ENCODE peak calls at places on chromosomes 1 and 21, in four cellular contexts. One of them, this sample, is unnamed.

GRCh38 chr21:16424331-16424749 is 694.6 kb downstream of the USP25 start:
- DNase-seq in upper lobe of right lung: no peak
- DNase-seq in testis: no peak
- DNase-seq in ovary: no peak
- DNase-seq in this sample: no peak

GRCh38 chr1:102191723-102192122 is 195.0 kb upstream of the OLFM3 start:
- DNase-seq in testis: peak; percentile 42
- DNase-seq in upper lobe of right lung: no peak
- DNase-seq in ovary: no peak
- DNase-seq in this sample: no peak

GRCh38 chr1:173248247-173248940 is 41.3 kb upstream of the TNFSF4 start:
- DNase-seq in ovary: no peak
- DNase-seq in testis: no peak
- DNase-seq in upper lobe of right lung: no peak
- DNase-seq in this sample: no peak

GRCh38 chr21:42039911-42040351 is 29.8 kb upstream of the ZBTB21 start:
- DNase-seq in upper lobe of right lung: no peak
- DNase-seq in testis: no peak
- DNase-seq in ovary: peak; percentile 49
- DNase-seq in this sample: peak; percentile 37

GRCh38 chr1:232038704-232039103 is 412.1 kb downstream of the DISC1 start:
- DNase-seq in ovary: no peak
- DNase-seq in testis: no peak
- DNase-seq in upper lobe of right lung: no peak
- DNase-seq in this sample: peak; percentile 73

GRCh38 chr1:2515763-2516080 is 10.7 kb downstream of the PANK4 start:
- DNase-seq in testis: no peak
- DNase-seq in upper lobe of right lung: no peak
- DNase-seq in ovary: no peak
- DNase-seq in this sample: no peak

GRCh38 chr1:100769906-100770646 is 50.5 kb downstream of the VCAM1 start:
- DNase-seq in testis: no peak
- DNase-seq in upper lobe of right lung: no peak
- DNase-seq in ovary: no peak
- DNase-seq in this sample: no peak

GRCh38 chr21:42330380-42331336 is 15.4 kb upstream of the TFF3 start:
- DNase-seq in upper lobe of right lung: no peak
- DNase-seq in ovary: no peak
- DNase-seq in testis: no peak
- DNase-seq in this sample: no peak

GRCh38 chr21:38811257-38811656 is 5.5 kb downstream of the ETS2 start:
- DNase-seq in ovary: no peak
- DNase-seq in testis: no peak
- DNase-seq in upper lobe of right lung: no peak
- DNase-seq in this sample: no peak

GRCh38 chr1:89942825-89943658 is 51.9 kb upstream of the ZNF326 start:
- DNase-seq in upper lobe of right lung: no peak
- DNase-seq in testis: no peak
- DNase-seq in ovary: no peak
- DNase-seq in this sample: no peak

GRCh38 chr1:227895828-227896685 is 51.7 kb downstream of the WNT9A start:
- DNase-seq in testis: peak; percentile 81
- DNase-seq in ovary: peak; percentile 16
- DNase-seq in upper lobe of right lung: peak; percentile 62
- DNase-seq in this sample: peak; percentile 60

GRCh38 chr1:193850745-193851144 is 664.3 kb upstream of the B3GALT2 start:
- DNase-seq in upper lobe of right lung: no peak
- DNase-seq in ovary: no peak
- DNase-seq in testis: no peak
- DNase-seq in this sample: no peak

GRCh38 chr1:93988634-93989350 is 79.6 kb upstream of the GCLM start:
- DNase-seq in testis: no peak
- DNase-seq in ovary: no peak
- DNase-seq in upper lobe of right lung: no peak
- DNase-seq in this sample: no peak

GRCh38 chr1:68111804-68112436 is 61.5 kb upstream of the DIRAS3 start:
- DNase-seq in upper lobe of right lung: no peak
- DNase-seq in ovary: peak; percentile 89
- DNase-seq in testis: peak; percentile 83
- DNase-seq in this sample: peak; percentile 87

GRCh38 chr1:228904222-228904621 is 168.9 kb downstream of the RHOU start:
- DNase-seq in upper lobe of right lung: no peak
- DNase-seq in ovary: no peak
- DNase-seq in testis: no peak
- DNase-seq in this sample: no peak

GRCh38 chr1:172818841-172819527 is 160.1 kb downstream of the FASLG start:
- DNase-seq in ovary: no peak
- DNase-seq in upper lobe of right lung: no peak
- DNase-seq in testis: no peak
- DNase-seq in this sample: no peak

GRCh38 chr1:99170516-99170915 is 93.8 kb upstream of the PLPPR4 start:
- DNase-seq in upper lobe of right lung: no peak
- DNase-seq in testis: no peak
- DNase-seq in ovary: no peak
- DNase-seq in this sample: no peak

GRCh38 chr1:181424786-181425403 is 58.4 kb upstream of the CACNA1E start:
- DNase-seq in ovary: peak; percentile 23
- DNase-seq in testis: peak; percentile 92
- DNase-seq in upper lobe of right lung: peak; percentile 78
- DNase-seq in this sample: peak; percentile 86

GRCh38 chr1:199742547-199742946 is 285.0 kb upstream of the NR5A2 start:
- DNase-seq in upper lobe of right lung: no peak
- DNase-seq in ovary: no peak
- DNase-seq in testis: no peak
- DNase-seq in this sample: no peak

GRCh38 chr1:21801100-21801499 is 11.0 kb upstream of the LDLRAD2 start:
- DNase-seq in upper lobe of right lung: no peak
- DNase-seq in testis: no peak
- DNase-seq in ovary: no peak
- DNase-seq in this sample: no peak

GRCh38 chr1:192539450-192540132 is 36.0 kb upstream of the RGS1 start:
- DNase-seq in ovary: no peak
- DNase-seq in testis: no peak
- DNase-seq in upper lobe of right lung: no peak
- DNase-seq in this sample: no peak

GRCh38 chr1:64745181-64745985 is 508 bp downstream of the RAVER2 start:
- DNase-seq in testis: peak; percentile 57
- DNase-seq in upper lobe of right lung: peak; percentile 64
- DNase-seq in ovary: peak; percentile 29
- DNase-seq in this sample: peak; percentile 16
- H3K27ac ChIP-seq in testis: peak overlapping the region; percentile 71
- H3K27ac ChIP-seq in upper lobe of right lung: peak overlapping the region; percentile 79
- H3K27ac ChIP-seq in ovary: peak overlapping the region; percentile 58
- H3K27ac ChIP-seq in this sample: peak overlapping the region; percentile 66

GRCh38 chr1:48190893-48191292 is 31.6 kb upstream of the SLC5A9 start:
- DNase-seq in ovary: no peak
- DNase-seq in testis: no peak
- DNase-seq in upper lobe of right lung: no peak
- DNase-seq in this sample: no peak
- H3K9me3 ChIP-seq in ovary: no peaks in the 10 kb centered on the region
- H3K9me3 ChIP-seq in testis: no peaks in the 10 kb centered on the region
- H3K9me3 ChIP-seq in upper lobe of right lung: no peaks in the 10 kb centered on the region
- H3K9me3 ChIP-seq in this sample: peaks cover 2% of the 10 kb centered on the region

GRCh38 chr1:113389953-113390834 is at the start of gene MAGI3:
- DNase-seq in upper lobe of right lung: peak; percentile 99
- DNase-seq in ovary: peak; percentile 99
- DNase-seq in testis: peak; percentile 97
- DNase-seq in this sample: peak; percentile 99

GRCh38 chr1:113392541-113392940 is 2.2 kb downstream of the MAGI3 start:
- DNase-seq in upper lobe of right lung: no peak
- DNase-seq in testis: no peak
- DNase-seq in ovary: no peak
- DNase-seq in this sample: no peak

GRCh38 chr1:113389356-113389952 is 861 bp upstream of the MAGI3 start:
- DNase-seq in ovary: no peak
- DNase-seq in testis: no peak
- DNase-seq in upper lobe of right lung: no peak
- DNase-seq in this sample: no peak

GRCh38 chr1:113390871-113391642 is 742 bp downstream of the MAGI3 start:
- DNase-seq in upper lobe of right lung: peak; percentile 77
- DNase-seq in ovary: peak; percentile 65
- DNase-seq in testis: peak; percentile 46
- DNase-seq in this sample: peak; percentile 83

DNA sequence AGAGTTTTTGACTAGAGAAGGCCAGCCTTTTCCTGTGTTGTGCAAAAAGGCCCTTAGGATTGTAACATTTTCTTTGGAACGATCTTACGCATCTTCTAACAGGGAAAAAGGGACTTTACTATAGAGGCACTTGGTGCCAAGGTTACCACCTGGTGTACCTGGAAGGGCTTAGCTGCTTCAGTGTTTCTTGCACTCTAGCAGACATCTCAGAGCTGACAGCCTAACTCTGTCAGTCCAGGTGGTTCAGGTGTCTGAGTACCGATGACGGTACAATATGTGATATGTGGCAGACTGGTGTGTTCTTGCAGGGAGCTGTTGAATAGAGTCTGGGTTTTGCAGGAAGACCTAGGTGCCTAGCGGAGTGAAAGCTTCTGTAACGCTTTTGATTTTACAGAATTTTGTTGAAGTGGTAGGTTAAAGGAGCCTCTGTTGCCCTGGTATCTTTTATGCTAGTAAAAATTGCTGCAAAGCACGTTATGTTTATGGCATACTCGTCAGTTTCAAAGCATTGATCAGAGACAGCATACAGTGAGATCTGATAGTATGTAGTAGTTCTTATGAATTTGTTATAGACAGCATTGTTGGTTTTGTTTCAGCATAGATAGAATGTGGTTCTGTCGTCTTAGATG is 1.4 kb downstream of the MAGI3 start:
- DNase-seq in testis: no peak
- DNase-seq in upper lobe of right lung: no peak
- DNase-seq in ovary: no peak
- DNase-seq in this sample: no peak
- H3K4me1 ChIP-seq in testis: no peaks in the 10 kb centered on the region
- H3K4me1 ChIP-seq in upper lobe of right lung: peaks cover 12% of the 10 kb centered on the region
- H3K4me1 ChIP-seq in ovary: peaks cover 1% of the 10 kb centered on the region
- H3K4me1 ChIP-seq in this sample: no peaks in the 10 kb centered on the region

DNA sequence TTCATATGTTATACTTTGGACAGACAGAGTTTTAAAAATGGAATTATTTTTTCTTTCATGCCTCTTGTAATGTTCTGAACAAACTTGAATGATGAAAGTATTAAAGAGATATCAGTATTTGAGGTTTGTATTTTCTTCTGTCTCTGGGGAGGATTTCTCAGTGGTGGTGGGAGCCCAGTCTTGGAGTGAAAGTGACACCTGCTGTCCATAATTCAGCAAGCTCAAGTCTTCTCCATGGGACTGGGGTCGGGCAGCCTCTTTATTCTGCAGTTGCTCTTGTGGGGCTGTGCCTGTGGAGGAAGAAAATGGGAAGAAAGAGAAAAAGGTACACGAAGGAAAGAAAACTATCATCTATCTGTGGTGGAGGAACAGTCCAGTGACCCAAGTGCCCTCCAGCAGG is 56.1 kb downstream of the SMYD2 start:
- DNase-seq in upper lobe of right lung: no peak
- DNase-seq in testis: no peak
- DNase-seq in ovary: no peak
- DNase-seq in this sample: no peak
- H3K27ac ChIP-seq in upper lobe of right lung: no peak overlapping the region
- H3K27ac ChIP-seq in testis: no peak overlapping the region
- H3K27ac ChIP-seq in ovary: no peak overlapping the region
- H3K27ac ChIP-seq in this sample: no peak overlapping the region

DNA sequence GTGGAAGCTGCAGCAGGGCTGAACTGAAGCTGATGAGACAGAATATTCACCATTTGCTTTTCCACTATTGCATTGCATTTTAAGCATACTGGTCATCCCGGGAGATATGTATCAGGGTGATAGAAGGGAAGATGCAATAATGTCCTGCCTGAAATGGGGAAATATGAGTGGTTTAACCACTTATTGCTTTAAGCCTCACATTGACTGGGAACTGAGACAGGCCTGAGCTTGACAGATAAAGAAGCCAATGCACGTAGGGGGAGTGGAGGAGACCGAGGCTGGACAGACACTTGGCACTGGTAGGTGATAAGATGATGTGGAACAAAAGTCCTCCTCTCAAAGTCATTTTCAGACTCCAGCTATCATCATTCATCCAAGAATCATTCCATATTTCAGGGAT is 911.7 kb upstream of the NCAM2 start:
- DNase-seq in ovary: no peak
- DNase-seq in upper lobe of right lung: no peak
- DNase-seq in testis: no peak
- DNase-seq in this sample: no peak
- H3K9me3 ChIP-seq in ovary: no peaks in the 10 kb centered on the region
- H3K9me3 ChIP-seq in upper lobe of right lung: no peaks in the 10 kb centered on the region
- H3K9me3 ChIP-seq in testis: no peaks in the 10 kb centered on the region
- H3K9me3 ChIP-seq in this sample: no peaks in the 10 kb centered on the region

GRCh38 chr1:22847249-22847648 is 125.4 kb downstream of the LACTBL1 start:
- DNase-seq in testis: no peak
- DNase-seq in upper lobe of right lung: no peak
- DNase-seq in ovary: no peak
- DNase-seq in this sample: no peak

GRCh38 chr1:22848374-22848773 is 124.3 kb downstream of the LACTBL1 start:
- DNase-seq in testis: no peak
- DNase-seq in upper lobe of right lung: no peak
- DNase-seq in ovary: no peak
- DNase-seq in this sample: no peak

GRCh38 chr1:22849770-22850169 is 122.9 kb downstream of the LACTBL1 start:
- DNase-seq in ovary: no peak
- DNase-seq in upper lobe of right lung: no peak
- DNase-seq in testis: no peak
- DNase-seq in this sample: no peak

GRCh38 chr1:22846453-22846852 is 126.2 kb downstream of the LACTBL1 start:
- DNase-seq in testis: no peak
- DNase-seq in ovary: no peak
- DNase-seq in upper lobe of right lung: peak; percentile 87
- DNase-seq in this sample: no peak

DNA sequence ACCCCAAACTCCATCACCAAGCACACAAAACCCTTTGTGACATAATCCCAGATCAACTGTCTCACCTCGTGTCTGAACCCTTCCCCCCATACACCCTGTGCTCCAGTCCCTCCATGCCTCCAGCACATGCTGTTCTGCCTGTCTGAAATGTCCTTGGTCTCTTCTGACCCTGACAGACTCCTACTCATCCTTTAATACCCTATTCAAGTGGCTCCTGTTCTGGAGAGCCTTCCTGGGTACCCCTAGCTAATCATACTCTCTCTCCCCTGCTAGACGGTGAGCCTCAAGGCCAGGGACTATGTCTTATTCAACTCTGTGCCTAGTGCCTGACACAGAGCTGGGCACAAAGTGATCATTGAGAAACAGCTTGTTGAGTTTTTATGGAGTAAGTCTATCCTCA is 125.0 kb downstream of the LACTBL1 start:
- DNase-seq in testis: no peak
- DNase-seq in upper lobe of right lung: no peak
- DNase-seq in ovary: no peak
- DNase-seq in this sample: no peak
- H3K4me1 ChIP-seq in testis: no peaks in the 10 kb centered on the region
- H3K4me1 ChIP-seq in upper lobe of right lung: no peaks in the 10 kb centered on the region
- H3K4me1 ChIP-seq in ovary: peaks cover 2% of the 10 kb centered on the region
- H3K4me1 ChIP-seq in this sample: peaks cover 3% of the 10 kb centered on the region